ENCODE peak calls at places on chromosomes 13 and 19, in nine cellular contexts. D, Y, F, X, K, S, V, H and O are unnamed samples. For H3K4me1, the result is how much of the 10 kb centered on the place peaks cover.

GRCh38 chr13:61123533-61124269 is 291.9 kb downstream of the PCDH20 start:
- DNase-seq in D (no peak), Y (no peak), F (no peak), X (no peak), K (no peak), S (no peak), V (no peak), H (no peak), O (no peak)

GRCh38 chr13:40340368-40341085 is 325.9 kb downstream of the FOXO1 start:
- DNase-seq in D (no peak), Y (no peak), F (no peak), X (peak), K (no peak), S (no peak), V (no peak), H (no peak), O (no peak)

GRCh38 chr13:94558721-94559120 is 37.2 kb downstream of the TGDS start:
- DNase-seq in D (no peak), Y (no peak), F (no peak), X (no peak), K (no peak), S (no peak), V (no peak), H (no peak), O (peak)

GRCh38 chr19:18433039-18433691 is 4.8 kb downstream of the ISYNA1 start:
- DNase-seq in D (no peak), Y (no peak), F (no peak), X (no peak), K (peak), S (no peak), V (no peak), H (no peak), O (peak)

GRCh38 chr19:35715981-35716734 is 1.6 kb upstream of the KMT2B start:
- DNase-seq in D (no peak), Y (peak), F (peak), X (peak), K (peak), S (peak), V (peak), H (peak), O (peak)

GRCh38 chr19:42421591-42422031 is 5.6 kb downstream of the LIPE start:
- DNase-seq in D (no peak), Y (no peak), F (peak), X (peak), K (peak), S (no peak), V (no peak), H (no peak), O (no peak)

GRCh38 chr13:65808061-65808460 is 1422.1 kb downstream of the PCDH9 start:
- DNase-seq in D (peak), Y (peak), F (no peak), X (no peak), K (no peak), S (no peak), V (no peak), H (no peak), O (no peak)

GRCh38 chr19:51123381-51124186 is 1.1 kb upstream of the SIGLEC9 start:
- DNase-seq in D (no peak), Y (no peak), F (no peak), X (no peak), K (no peak), S (no peak), V (peak), H (peak), O (no peak)

GRCh38 chr19:23957660-23958281 is 43.1 kb downstream of the ZNF726 start:
- DNase-seq in D (peak), Y (peak), F (no peak), X (no peak), K (no peak), S (no peak), V (no peak), H (no peak), O (no peak)

GRCh38 chr19:38975861-38976271 is 324 bp upstream of the FBXO17 start:
- DNase-seq in D (peak), Y (peak), F (no peak), X (no peak), K (peak), S (peak), V (no peak), H (no peak), O (no peak)

GRCh38 chr19:12750851-12751250 is 740 bp upstream of the BEST2 start:
- DNase-seq in D (no peak), Y (peak), F (no peak), X (no peak), K (no peak), S (no peak), V (no peak), H (no peak), O (no peak)

GRCh38 chr19:46603752-46604241 is 2.7 kb downstream of the CALM3 start:
- DNase-seq in D (no peak), Y (no peak), F (no peak), X (no peak), K (no peak), S (peak), V (no peak), H (no peak), O (no peak)

GRCh38 chr13:32905864-32906180 is 110.4 kb upstream of the KL start:
- DNase-seq in D (peak), Y (peak), F (peak), X (no peak), K (peak), S (no peak), V (peak), H (no peak), O (no peak)

GRCh38 chr19:41987141-41987860 is 6.7 kb downstream of the ATP1A3 start:
- DNase-seq in D (no peak), Y (no peak), F (no peak), X (no peak), K (no peak), S (no peak), V (no peak), H (no peak), O (no peak)

GRCh38 chr13:53249236-53249635 is 220.6 kb downstream of the OLFM4 start:
- DNase-seq in D (no peak), Y (no peak), F (no peak), X (no peak), K (no peak), S (no peak), V (no peak), H (no peak), O (no peak)

GRCh38 chr19:16571283-16571682 is 932 bp downstream of the SLC35E1 start:
- DNase-seq in D (no peak), Y (peak), F (no peak), X (no peak), K (no peak), S (no peak), V (no peak), H (no peak), O (no peak)

DNA sequence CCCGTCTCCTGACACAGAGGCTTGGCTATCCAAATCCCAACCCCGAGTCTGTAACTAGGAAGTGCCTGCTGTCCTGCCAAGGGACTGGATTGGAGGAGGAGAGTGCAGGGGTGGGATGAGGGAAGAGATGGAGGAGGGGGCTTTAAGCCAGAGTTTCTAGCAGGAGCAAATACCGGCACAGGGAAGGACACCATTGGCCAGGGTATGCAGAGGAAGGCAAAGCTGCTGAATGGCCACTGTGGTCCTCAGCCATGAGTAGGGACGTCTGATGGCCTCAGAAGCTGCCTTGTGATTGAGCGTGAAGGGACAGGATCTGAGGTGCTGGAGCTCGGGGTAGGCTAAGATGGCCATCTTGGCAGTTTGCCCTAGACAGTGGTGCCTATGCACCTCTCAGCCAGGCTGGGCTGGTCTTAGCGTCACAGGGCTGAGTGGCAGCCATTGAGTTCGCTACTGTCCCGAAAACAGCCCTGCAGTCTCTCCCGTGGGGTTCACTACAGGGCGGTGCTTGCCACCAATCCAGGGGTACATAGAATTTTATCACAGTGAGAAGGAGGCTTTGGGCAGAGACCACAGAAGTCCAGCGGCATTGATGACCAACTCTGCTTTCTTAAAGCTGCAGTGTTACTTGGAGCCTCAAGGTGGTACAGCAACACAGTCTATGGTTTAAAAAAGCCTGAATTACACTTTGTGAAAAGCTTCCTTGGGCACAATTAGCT is 61.8 kb downstream of the AKAP11 start:
- DNase-seq in D (peak), Y (peak), F (no peak), X (no peak), K (no peak), S (peak), V (no peak), H (no peak), O (no peak)
- TF ChIP-seq CTCF in D (peak), Y (peak), F (peak), X (no peak), K (no peak), S (peak), V (no peak), H (no peak), O (peak)

DNA sequence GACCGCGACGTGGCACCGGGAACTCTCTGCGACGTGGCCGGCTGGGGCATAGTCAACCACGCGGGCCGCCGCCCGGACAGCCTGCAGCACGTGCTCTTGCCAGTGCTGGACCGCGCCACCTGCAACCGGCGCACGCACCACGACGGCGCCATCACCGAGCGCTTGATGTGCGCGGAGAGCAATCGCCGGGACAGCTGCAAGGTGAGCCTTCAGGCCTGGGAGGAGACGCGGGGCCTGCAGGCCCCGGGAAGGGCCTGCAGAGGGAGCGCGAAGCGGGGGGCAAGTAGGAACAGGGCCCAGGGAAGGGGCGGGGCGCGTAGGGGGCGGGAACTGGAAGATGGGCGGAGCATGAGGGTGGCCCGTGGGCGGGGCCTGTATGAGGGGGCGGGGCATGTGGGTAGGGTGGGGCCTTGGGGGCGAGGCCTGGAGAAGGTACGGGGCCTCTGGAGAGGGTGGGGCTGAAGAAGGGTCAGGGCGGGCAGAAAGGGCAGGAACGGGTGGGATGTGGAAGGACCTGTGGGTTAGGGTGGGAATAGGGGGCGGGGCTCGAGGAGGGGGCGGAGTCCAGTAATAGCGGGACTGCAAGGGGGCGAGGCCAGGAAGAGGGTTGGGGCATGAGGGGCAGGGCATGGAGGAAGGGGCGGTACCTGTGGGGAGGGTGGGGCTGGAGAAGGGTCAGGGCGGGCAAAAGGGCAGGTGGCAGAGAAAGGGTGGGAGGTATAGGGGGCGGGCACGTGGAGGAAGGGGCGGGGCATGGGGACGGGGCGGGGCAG is 2.5 kb downstream of the CFD start:
- DNase-seq in D (peak), Y (no peak), F (no peak), X (peak), K (no peak), S (peak), V (no peak), H (no peak), O (peak)
- H3K4me3 ChIP-seq in D (no peak), Y (no peak), F (no peak), X (no peak), K (no peak), S (no peak), V (no peak), H (peak), O (no peak)

DNA sequence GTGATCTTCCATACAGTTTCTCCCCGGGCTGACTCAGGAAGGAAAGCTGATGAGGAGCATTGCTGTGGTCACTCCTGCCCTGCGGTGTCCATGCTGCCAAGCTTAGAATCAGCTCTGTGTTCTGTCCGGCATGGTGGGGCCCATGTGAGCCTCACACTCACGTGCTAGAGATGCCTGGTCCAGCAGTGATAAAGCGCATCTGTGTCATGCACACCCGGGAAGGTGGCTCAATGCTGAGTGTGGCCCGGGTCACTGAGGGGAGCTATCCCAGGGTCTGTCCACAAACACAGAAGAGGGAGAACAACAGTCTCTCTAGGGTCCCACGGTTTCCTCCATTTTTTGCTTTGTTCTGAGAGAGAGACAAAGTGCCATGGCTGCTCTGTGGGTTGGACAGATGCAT is 3.5 kb upstream of the LILRB1 start:
- DNase-seq in D (no peak), Y (no peak), F (no peak), X (no peak), K (no peak), S (no peak), V (no peak), H (no peak), O (no peak)
- H3K4me1 ChIP-seq in D (under half), Y (under half), F (under half), X (under half), K (under half), S (under half), V (under half), H (under half), O (under half)

GRCh38 chr13:30404207-30404606 is 18.1 kb upstream of the UBE2L5 start:
- DNase-seq in D (no peak), Y (no peak), F (no peak), X (no peak), K (no peak), S (no peak), V (no peak), H (no peak), O (no peak)
- TF ChIP-seq CTCF in D (no peak), Y (no peak), F (no peak), X (no peak), K (no peak), S (no peak), V (no peak), H (no peak), O (no peak)

DNA sequence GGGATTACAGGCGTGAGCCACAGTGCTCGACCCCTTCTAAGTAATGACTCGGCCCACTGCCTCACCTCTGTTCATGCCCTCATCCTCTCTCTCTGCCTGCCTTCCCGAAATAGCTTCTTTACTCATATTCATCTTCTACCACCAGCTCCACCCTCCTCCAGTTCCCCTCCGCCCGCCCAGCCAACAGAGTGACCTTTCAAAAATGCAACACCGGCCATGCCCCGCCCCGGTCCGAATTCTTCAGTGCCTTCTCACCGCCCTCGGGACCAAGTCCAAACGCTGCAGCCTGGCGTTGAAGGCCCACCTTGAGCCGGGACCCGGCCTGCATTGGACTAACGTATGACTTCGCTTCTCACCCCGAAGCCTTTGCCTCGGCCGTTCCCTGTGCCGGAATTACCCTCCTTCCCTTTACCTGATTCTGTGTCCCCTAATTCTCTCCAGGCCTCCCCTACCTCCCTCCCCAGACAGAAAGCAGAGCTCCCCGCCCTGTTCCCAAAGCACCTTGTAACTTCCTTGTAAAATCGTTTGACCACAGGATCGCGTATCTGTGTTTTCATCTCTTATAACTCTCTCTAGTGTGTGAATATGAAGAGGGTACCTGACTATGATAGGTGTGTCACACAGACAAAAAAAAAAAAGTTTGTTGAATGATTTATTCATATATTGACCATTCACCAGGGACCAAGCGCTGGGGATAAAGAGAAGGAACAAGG is 8.1 kb upstream of the MUC16 start:
- DNase-seq in D (no peak), Y (no peak), F (no peak), X (no peak), K (peak), S (no peak), V (no peak), H (no peak), O (no peak)
- H3K4me3 ChIP-seq in D (no peak), Y (no peak), F (no peak), X (no peak), K (no peak), S (no peak), V (no peak), H (no peak), O (no peak)

DNA sequence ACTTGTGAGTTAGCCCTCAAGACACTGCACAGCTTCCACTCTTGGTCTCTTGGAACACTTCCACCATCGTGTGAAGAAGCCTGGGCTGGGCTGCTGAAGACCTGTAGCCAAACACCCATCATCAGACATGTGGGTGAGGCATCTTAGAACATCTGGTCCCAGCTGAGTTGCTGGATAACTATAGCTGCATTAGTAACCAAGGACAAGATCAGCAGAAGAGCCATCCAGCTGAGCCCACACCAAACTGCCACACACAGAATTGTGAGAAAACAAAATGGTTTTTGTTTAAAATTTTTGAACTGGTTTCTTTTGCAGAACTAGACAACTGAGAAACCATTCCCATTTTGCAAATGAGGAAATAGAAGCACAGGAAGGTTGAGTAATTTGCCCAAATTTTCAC is 56.2 kb downstream of the CCNE1 start:
- DNase-seq in D (no peak), Y (no peak), F (no peak), X (no peak), K (no peak), S (no peak), V (no peak), H (no peak), O (no peak)
- H3K4me1 ChIP-seq in D (under half), Y (under half), F (under half), X (under half), K (under half), S (under half), V (under half), H (under half), O (under half)

GRCh38 chr13:79062291-79062690 is 343.8 kb downstream of the RBM26 start:
- DNase-seq in D (no peak), Y (no peak), F (no peak), X (no peak), K (no peak), S (no peak), V (no peak), H (no peak), O (no peak)

GRCh38 chr13:79051472-79051871 is 354.6 kb downstream of the RBM26 start:
- DNase-seq in D (no peak), Y (no peak), F (no peak), X (no peak), K (no peak), S (no peak), V (no peak), H (no peak), O (no peak)

GRCh38 chr13:79060216-79060615 is 345.8 kb downstream of the RBM26 start:
- DNase-seq in D (no peak), Y (no peak), F (no peak), X (no peak), K (no peak), S (no peak), V (no peak), H (no peak), O (no peak)

GRCh38 chr13:79056706-79057105 is 349.3 kb downstream of the RBM26 start:
- DNase-seq in D (no peak), Y (no peak), F (no peak), X (no peak), K (no peak), S (no peak), V (no peak), H (no peak), O (no peak)
- TF ChIP-seq CTCF in D (no peak), Y (no peak), F (no peak), X (no peak), K (no peak), S (no peak), V (no peak), H (no peak), O (peak)